ENCODE peak calls at places on chromosomes 16 and 17, in nine cellular contexts. V, I, U, H, S, X, A, G and T are unnamed samples.

GRCh38 chr16:27214084-27214961 is 11.0 kb downstream of the KDM8 start:
- DNase-seq in H (no peak), V (no peak), A (no peak), U (peak; percentile 22), I (no peak), X (no peak), G (no peak), S (no peak), T (no peak)

GRCh38 chr16:79598341-79599181 is 2.0 kb downstream of the MAF start:
- DNase-seq in X (no peak), I (no peak), G (no peak), V (peak; percentile 30), U (peak; percentile 82), H (no peak), A (no peak), S (peak; percentile 43), T (no peak)

GRCh38 chr16:2149630-2150417 is 1.4 kb downstream of the RAB26 start:
- DNase-seq in X (no peak), S (peak; percentile 53), G (no peak), I (peak; percentile 24), V (peak; percentile 42), H (no peak), A (peak; percentile 61), U (no peak), T (no peak)

GRCh38 chr17:7894866-7895265 is 6.3 kb downstream of the CHD3 start:
- DNase-seq in X (no peak), H (no peak), A (no peak), S (no peak), I (no peak), U (no peak), V (no peak), G (no peak), T (no peak)

GRCh38 chr16:81371106-81371505 is 56.3 kb downstream of the GAN start:
- DNase-seq in U (no peak), A (no peak), H (no peak), V (no peak), S (no peak), I (no peak), G (no peak), X (no peak), T (no peak)

GRCh38 chr16:84088695-84089395 is 27.9 kb downstream of the MBTPS1 start:
- DNase-seq in A (peak; percentile 16), X (no peak), S (peak; percentile 64), H (no peak), U (no peak), G (no peak), I (no peak), V (no peak), T (no peak)

GRCh38 chr16:85515830-85516397 is 97.2 kb upstream of the GSE1 start:
- DNase-seq in I (no peak), A (no peak), X (no peak), G (no peak), U (no peak), H (no peak), V (peak; percentile 13), S (no peak), T (no peak)

GRCh38 chr17:36679815-36680467 is 78.6 kb downstream of the MRM1 start:
- DNase-seq in I (no peak), A (no peak), S (no peak), G (no peak), H (no peak), U (no peak), X (no peak), V (no peak), T (no peak)

GRCh38 chr16:74626741-74627416 is 20.0 kb upstream of the GLG1 start:
- DNase-seq in G (no peak), A (peak; percentile 45), X (no peak), I (peak; percentile 13), H (no peak), S (no peak), U (no peak), V (no peak), T (peak; percentile 60)

GRCh38 chr17:44400226-44400847 is 10.9 kb upstream of the ITGA2B start:
- DNase-seq in X (peak; percentile 12), S (no peak), I (peak; percentile 44), V (peak; percentile 31), G (no peak), U (no peak), H (peak; percentile 32), A (peak; percentile 40), T (peak; percentile 41)

GRCh38 chr16:57354311-57354710 is 4.3 kb upstream of the CCL22 start:
- DNase-seq in I (no peak), G (no peak), V (no peak), A (no peak), U (no peak), S (no peak), X (no peak), H (no peak), T (no peak)

GRCh38 chr17:49054342-49055092 is 57.3 kb downstream of the IGF2BP1 start:
- DNase-seq in G (no peak), U (no peak), X (no peak), V (no peak), S (no peak), H (no peak), I (no peak), A (no peak), T (no peak)

GRCh38 chr17:79332011-79332410 is 257.4 kb downstream of the ENGASE start:
- DNase-seq in X (no peak), H (no peak), A (no peak), I (no peak), G (no peak), S (no peak), V (no peak), U (peak; percentile 17), T (no peak)

GRCh38 chr17:14762736-14763479 is 462.0 kb downstream of the HS3ST3B1 start:
- DNase-seq in G (no peak), U (no peak), H (no peak), S (no peak), V (no peak), A (no peak), I (no peak), X (no peak), T (no peak)

GRCh38 chr17:82400206-82400605 is 17.9 kb upstream of the HEXD start:
- DNase-seq in U (no peak), H (no peak), A (no peak), G (no peak), I (no peak), V (no peak), S (no peak), X (no peak), T (peak; percentile 5)

GRCh38 chr16:48146710-48147109 is 9.1 kb downstream of the ABCC12 start:
- DNase-seq in A (no peak), X (no peak), H (no peak), G (no peak), S (no peak), I (no peak), V (no peak), U (no peak), T (no peak)

GRCh38 chr17:82440377-82440981 is 10.1 kb downstream of the CYBC1 start:
- DNase-seq in S (no peak), V (no peak), A (no peak), X (no peak), G (no peak), U (no peak), I (no peak), H (no peak), T (no peak)

GRCh38 chr16:84686702-84687298 is 13.0 kb upstream of the USP10 start:
- DNase-seq in I (no peak), U (no peak), H (no peak), A (no peak), G (no peak), S (no peak), V (no peak), X (peak; percentile 19), T (no peak)

GRCh38 chr17:46984892-46985291 is 5.8 kb upstream of the RPRML start:
- DNase-seq in X (no peak), I (no peak), S (no peak), H (no peak), A (no peak), U (no peak), G (no peak), V (no peak), T (no peak)

GRCh38 chr16:12661656-12662172 is 142.0 kb downstream of the CPPED1 start:
- DNase-seq in V (peak; percentile 32), G (no peak), I (peak; percentile 60), A (peak; percentile 39), S (peak; percentile 26), H (no peak), X (peak; percentile 6), U (no peak), T (peak; percentile 13)

GRCh38 chr17:62670202-62670821 is 42.8 kb downstream of the MRC2 start:
- DNase-seq in V (no peak), A (no peak), G (no peak), H (no peak), U (no peak), S (no peak), X (no peak), I (no peak), T (no peak)

GRCh38 chr16:81539009-81539820 is 94.6 kb downstream of the CMIP start:
- DNase-seq in U (no peak), H (no peak), S (no peak), X (no peak), G (no peak), I (no peak), V (no peak), A (no peak), T (no peak)

GRCh38 chr16:66486773-66487579 is 59.9 kb downstream of the BEAN1 start:
- DNase-seq in X (no peak), I (peak; percentile 70), A (peak; percentile 56), S (no peak), H (peak; percentile 82), V (peak; percentile 60), G (no peak), U (no peak), T (peak; percentile 83)

GRCh38 chr17:7817643-7817964 is 16.4 kb upstream of the KDM6B start:
- DNase-seq in I (no peak), H (no peak), S (no peak), A (no peak), U (no peak), G (no peak), X (no peak), V (no peak), T (no peak)

GRCh38 chr16:24357511-24357910 is 101.4 kb downstream of the CACNG3 start:
- DNase-seq in I (no peak), A (no peak), U (no peak), V (no peak), S (no peak), G (no peak), X (no peak), H (no peak), T (no peak)

GRCh38 chr17:56699186-56699895 is 105.8 kb downstream of the NOG start:
- DNase-seq in U (no peak), S (no peak), H (peak; percentile 99), I (peak; percentile 100), V (peak; percentile 100), G (peak; percentile 97), X (peak; percentile 98), A (peak; percentile 100), T (peak; percentile 99)

GRCh38 chr16:72425571-72426341 is 253.8 kb upstream of the PMFBP1 start:
- DNase-seq in U (no peak), X (no peak), H (no peak), V (no peak), G (no peak), I (no peak), S (no peak), A (no peak), T (no peak)